ENCODE peak calls at places on chromosome 19, in eight cellular contexts. One of them, this sample, is unnamed.

GRCh38 chr19:13078897-13079541 is 23.6 kb downstream of the LYL1 start:
- DNase-seq in foreskin fibroblast: no peak
- DNase-seq in fibroblast of mammary gland: no peak
- DNase-seq in epithelial cell of esophagus: no peak
- DNase-seq in NB4: no peak
- DNase-seq in NCI-H524 treated with DMSO at 0.1 percent for 48 hours: no peak
- DNase-seq in naive thymus-derived CD4-positive, alpha-beta T cell: no peak
- DNase-seq in activated naive CD8-positive, alpha-beta T cell treated with anti-CD3 and anti-CD28 coated beads, Interleukin-2, amount 50 U/mL, for 16 hours: no peak
- DNase-seq in this sample: no peak

GRCh38 chr19:14979498-14980255 is at the start of gene SLC1A6:
- DNase-seq in activated naive CD8-positive, alpha-beta T cell treated with anti-CD3 and anti-CD28 coated beads, Interleukin-2, amount 50 U/mL, for 16 hours: no peak
- DNase-seq in NB4: peak; percentile 76
- DNase-seq in fibroblast of mammary gland: no peak
- DNase-seq in epithelial cell of esophagus: no peak
- DNase-seq in NCI-H524 treated with DMSO at 0.1 percent for 48 hours: no peak
- DNase-seq in foreskin fibroblast: no peak
- DNase-seq in naive thymus-derived CD4-positive, alpha-beta T cell: no peak
- DNase-seq in this sample: no peak

GRCh38 chr19:2840794-2841790 is at the start of gene ZNF555:
- DNase-seq in fibroblast of mammary gland: peak; percentile 99
- DNase-seq in foreskin fibroblast: peak; percentile 99
- DNase-seq in epithelial cell of esophagus: peak; percentile 100
- DNase-seq in naive thymus-derived CD4-positive, alpha-beta T cell: peak; percentile 99
- DNase-seq in NCI-H524 treated with DMSO at 0.1 percent for 48 hours: peak; percentile 92
- DNase-seq in activated naive CD8-positive, alpha-beta T cell treated with anti-CD3 and anti-CD28 coated beads, Interleukin-2, amount 50 U/mL, for 16 hours: peak; percentile 95
- DNase-seq in NB4: peak; percentile 97
- DNase-seq in this sample: peak; percentile 98

GRCh38 chr19:45098521-45099464 is 5.8 kb downstream of the PPP1R37 start:
- DNase-seq in foreskin fibroblast: no peak
- DNase-seq in naive thymus-derived CD4-positive, alpha-beta T cell: no peak
- DNase-seq in fibroblast of mammary gland: peak; percentile 48
- DNase-seq in NB4: no peak
- DNase-seq in NCI-H524 treated with DMSO at 0.1 percent for 48 hours: no peak
- DNase-seq in epithelial cell of esophagus: no peak
- DNase-seq in activated naive CD8-positive, alpha-beta T cell treated with anti-CD3 and anti-CD28 coated beads, Interleukin-2, amount 50 U/mL, for 16 hours: no peak
- DNase-seq in this sample: peak; percentile 63

GRCh38 chr19:50842130-50842529 is 8.8 kb upstream of the KLK15 start:
- DNase-seq in NCI-H524 treated with DMSO at 0.1 percent for 48 hours: no peak
- DNase-seq in activated naive CD8-positive, alpha-beta T cell treated with anti-CD3 and anti-CD28 coated beads, Interleukin-2, amount 50 U/mL, for 16 hours: no peak
- DNase-seq in NB4: no peak
- DNase-seq in fibroblast of mammary gland: no peak
- DNase-seq in epithelial cell of esophagus: no peak
- DNase-seq in foreskin fibroblast: no peak
- DNase-seq in naive thymus-derived CD4-positive, alpha-beta T cell: no peak
- DNase-seq in this sample: no peak

GRCh38 chr19:16118489-16119033 is 6.9 kb downstream of the RAB8A start:
- DNase-seq in foreskin fibroblast: no peak
- DNase-seq in activated naive CD8-positive, alpha-beta T cell treated with anti-CD3 and anti-CD28 coated beads, Interleukin-2, amount 50 U/mL, for 16 hours: no peak
- DNase-seq in epithelial cell of esophagus: no peak
- DNase-seq in fibroblast of mammary gland: no peak
- DNase-seq in NB4: peak; percentile 97
- DNase-seq in NCI-H524 treated with DMSO at 0.1 percent for 48 hours: no peak
- DNase-seq in naive thymus-derived CD4-positive, alpha-beta T cell: no peak
- DNase-seq in this sample: no peak

GRCh38 chr19:18089726-18090125 is 3.0 kb upstream of the IL12RB1 start:
- DNase-seq in fibroblast of mammary gland: no peak
- DNase-seq in NCI-H524 treated with DMSO at 0.1 percent for 48 hours: no peak
- DNase-seq in foreskin fibroblast: no peak
- DNase-seq in epithelial cell of esophagus: no peak
- DNase-seq in activated naive CD8-positive, alpha-beta T cell treated with anti-CD3 and anti-CD28 coated beads, Interleukin-2, amount 50 U/mL, for 16 hours: no peak
- DNase-seq in naive thymus-derived CD4-positive, alpha-beta T cell: no peak
- DNase-seq in NB4: no peak
- DNase-seq in this sample: no peak

GRCh38 chr19:33677745-33678426 is 56.1 kb downstream of the CHST8 start:
- DNase-seq in foreskin fibroblast: no peak
- DNase-seq in NB4: no peak
- DNase-seq in fibroblast of mammary gland: no peak
- DNase-seq in naive thymus-derived CD4-positive, alpha-beta T cell: no peak
- DNase-seq in NCI-H524 treated with DMSO at 0.1 percent for 48 hours: no peak
- DNase-seq in epithelial cell of esophagus: no peak
- DNase-seq in activated naive CD8-positive, alpha-beta T cell treated with anti-CD3 and anti-CD28 coated beads, Interleukin-2, amount 50 U/mL, for 16 hours: no peak
- DNase-seq in this sample: no peak

GRCh38 chr19:19627716-19628498 is at the start of gene LPAR2:
- DNase-seq in activated naive CD8-positive, alpha-beta T cell treated with anti-CD3 and anti-CD28 coated beads, Interleukin-2, amount 50 U/mL, for 16 hours: peak; percentile 40
- DNase-seq in naive thymus-derived CD4-positive, alpha-beta T cell: peak; percentile 85
- DNase-seq in NB4: no peak
- DNase-seq in NCI-H524 treated with DMSO at 0.1 percent for 48 hours: no peak
- DNase-seq in foreskin fibroblast: no peak
- DNase-seq in fibroblast of mammary gland: no peak
- DNase-seq in epithelial cell of esophagus: peak; percentile 60
- DNase-seq in this sample: no peak

GRCh38 chr19:30096596-30097370 is 154.7 kb downstream of the URI1 start:
- DNase-seq in NB4: no peak
- DNase-seq in epithelial cell of esophagus: no peak
- DNase-seq in naive thymus-derived CD4-positive, alpha-beta T cell: no peak
- DNase-seq in foreskin fibroblast: no peak
- DNase-seq in activated naive CD8-positive, alpha-beta T cell treated with anti-CD3 and anti-CD28 coated beads, Interleukin-2, amount 50 U/mL, for 16 hours: no peak
- DNase-seq in fibroblast of mammary gland: no peak
- DNase-seq in NCI-H524 treated with DMSO at 0.1 percent for 48 hours: no peak
- DNase-seq in this sample: no peak

GRCh38 chr19:5032101-5032967 is 63.4 kb downstream of the KDM4B start:
- DNase-seq in fibroblast of mammary gland: peak; percentile 57
- DNase-seq in epithelial cell of esophagus: no peak
- DNase-seq in foreskin fibroblast: no peak
- DNase-seq in naive thymus-derived CD4-positive, alpha-beta T cell: no peak
- DNase-seq in NB4: no peak
- DNase-seq in NCI-H524 treated with DMSO at 0.1 percent for 48 hours: no peak
- DNase-seq in activated naive CD8-positive, alpha-beta T cell treated with anti-CD3 and anti-CD28 coated beads, Interleukin-2, amount 50 U/mL, for 16 hours: no peak
- DNase-seq in this sample: no peak

GRCh38 chr19:16429066-16429758 is 42.6 kb downstream of the EPS15L1 start:
- DNase-seq in fibroblast of mammary gland: no peak
- DNase-seq in naive thymus-derived CD4-positive, alpha-beta T cell: no peak
- DNase-seq in NCI-H524 treated with DMSO at 0.1 percent for 48 hours: no peak
- DNase-seq in foreskin fibroblast: no peak
- DNase-seq in activated naive CD8-positive, alpha-beta T cell treated with anti-CD3 and anti-CD28 coated beads, Interleukin-2, amount 50 U/mL, for 16 hours: no peak
- DNase-seq in epithelial cell of esophagus: peak; percentile 86
- DNase-seq in NB4: no peak
- DNase-seq in this sample: no peak

GRCh38 chr19:45667620-45668341 is at the start of gene GIPR:
- DNase-seq in activated naive CD8-positive, alpha-beta T cell treated with anti-CD3 and anti-CD28 coated beads, Interleukin-2, amount 50 U/mL, for 16 hours: peak; percentile 27
- DNase-seq in naive thymus-derived CD4-positive, alpha-beta T cell: no peak
- DNase-seq in foreskin fibroblast: no peak
- DNase-seq in NB4: peak; percentile 49
- DNase-seq in NCI-H524 treated with DMSO at 0.1 percent for 48 hours: no peak
- DNase-seq in fibroblast of mammary gland: peak; percentile 44
- DNase-seq in epithelial cell of esophagus: peak; percentile 91
- DNase-seq in this sample: no peak

GRCh38 chr19:52231154-52231565 is 38.2 kb upstream of the ZNF766 start:
- DNase-seq in NCI-H524 treated with DMSO at 0.1 percent for 48 hours: no peak
- DNase-seq in fibroblast of mammary gland: peak; percentile 10
- DNase-seq in naive thymus-derived CD4-positive, alpha-beta T cell: no peak
- DNase-seq in foreskin fibroblast: no peak
- DNase-seq in epithelial cell of esophagus: peak; percentile 54
- DNase-seq in NB4: no peak
- DNase-seq in activated naive CD8-positive, alpha-beta T cell treated with anti-CD3 and anti-CD28 coated beads, Interleukin-2, amount 50 U/mL, for 16 hours: no peak
- DNase-seq in this sample: peak; percentile 8

GRCh38 chr19:42253245-42254082 is 1.5 kb downstream of the ERF start:
- DNase-seq in NCI-H524 treated with DMSO at 0.1 percent for 48 hours: no peak
- DNase-seq in fibroblast of mammary gland: peak; percentile 38
- DNase-seq in foreskin fibroblast: no peak
- DNase-seq in NB4: peak; percentile 66
- DNase-seq in activated naive CD8-positive, alpha-beta T cell treated with anti-CD3 and anti-CD28 coated beads, Interleukin-2, amount 50 U/mL, for 16 hours: no peak
- DNase-seq in naive thymus-derived CD4-positive, alpha-beta T cell: peak; percentile 67
- DNase-seq in epithelial cell of esophagus: peak; percentile 55
- DNase-seq in this sample: no peak

GRCh38 chr19:1850809-1851544 is 2.7 kb upstream of the REXO1 start:
- DNase-seq in foreskin fibroblast: no peak
- DNase-seq in epithelial cell of esophagus: no peak
- DNase-seq in fibroblast of mammary gland: no peak
- DNase-seq in NCI-H524 treated with DMSO at 0.1 percent for 48 hours: no peak
- DNase-seq in naive thymus-derived CD4-positive, alpha-beta T cell: no peak
- DNase-seq in NB4: no peak
- DNase-seq in activated naive CD8-positive, alpha-beta T cell treated with anti-CD3 and anti-CD28 coated beads, Interleukin-2, amount 50 U/mL, for 16 hours: no peak
- DNase-seq in this sample: no peak

GRCh38 chr19:23075031-23075733 is 41.6 kb upstream of the ZNF730 start:
- DNase-seq in activated naive CD8-positive, alpha-beta T cell treated with anti-CD3 and anti-CD28 coated beads, Interleukin-2, amount 50 U/mL, for 16 hours: no peak
- DNase-seq in foreskin fibroblast: peak; percentile 40
- DNase-seq in epithelial cell of esophagus: peak; percentile 72
- DNase-seq in NB4: peak; percentile 94
- DNase-seq in fibroblast of mammary gland: peak; percentile 74
- DNase-seq in NCI-H524 treated with DMSO at 0.1 percent for 48 hours: peak; percentile 25
- DNase-seq in naive thymus-derived CD4-positive, alpha-beta T cell: no peak
- DNase-seq in this sample: peak; percentile 64

GRCh38 chr19:19657397-19657783 is 6.1 kb downstream of the ATP13A1 start:
- DNase-seq in NB4: no peak
- DNase-seq in foreskin fibroblast: no peak
- DNase-seq in epithelial cell of esophagus: no peak
- DNase-seq in activated naive CD8-positive, alpha-beta T cell treated with anti-CD3 and anti-CD28 coated beads, Interleukin-2, amount 50 U/mL, for 16 hours: no peak
- DNase-seq in fibroblast of mammary gland: peak; percentile 49
- DNase-seq in naive thymus-derived CD4-positive, alpha-beta T cell: no peak
- DNase-seq in NCI-H524 treated with DMSO at 0.1 percent for 48 hours: peak; percentile 68
- DNase-seq in this sample: no peak

GRCh38 chr19:21891086-21891485 is 55.1 kb upstream of the ZNF43 start:
- DNase-seq in foreskin fibroblast: no peak
- DNase-seq in naive thymus-derived CD4-positive, alpha-beta T cell: no peak
- DNase-seq in activated naive CD8-positive, alpha-beta T cell treated with anti-CD3 and anti-CD28 coated beads, Interleukin-2, amount 50 U/mL, for 16 hours: no peak
- DNase-seq in epithelial cell of esophagus: no peak
- DNase-seq in NCI-H524 treated with DMSO at 0.1 percent for 48 hours: no peak
- DNase-seq in NB4: no peak
- DNase-seq in fibroblast of mammary gland: no peak
- DNase-seq in this sample: no peak

GRCh38 chr19:32880607-32881006 is 11.0 kb upstream of the SLC7A9 start:
- DNase-seq in foreskin fibroblast: no peak
- DNase-seq in epithelial cell of esophagus: no peak
- DNase-seq in NCI-H524 treated with DMSO at 0.1 percent for 48 hours: no peak
- DNase-seq in activated naive CD8-positive, alpha-beta T cell treated with anti-CD3 and anti-CD28 coated beads, Interleukin-2, amount 50 U/mL, for 16 hours: no peak
- DNase-seq in fibroblast of mammary gland: no peak
- DNase-seq in NB4: no peak
- DNase-seq in naive thymus-derived CD4-positive, alpha-beta T cell: no peak
- DNase-seq in this sample: no peak

GRCh38 chr19:4368128-4368820 is 24.9 kb downstream of the MPND start:
- DNase-seq in epithelial cell of esophagus: no peak
- DNase-seq in NCI-H524 treated with DMSO at 0.1 percent for 48 hours: no peak
- DNase-seq in naive thymus-derived CD4-positive, alpha-beta T cell: no peak
- DNase-seq in NB4: no peak
- DNase-seq in activated naive CD8-positive, alpha-beta T cell treated with anti-CD3 and anti-CD28 coated beads, Interleukin-2, amount 50 U/mL, for 16 hours: no peak
- DNase-seq in fibroblast of mammary gland: peak; percentile 27
- DNase-seq in foreskin fibroblast: no peak
- DNase-seq in this sample: no peak

GRCh38 chr19:7460562-7460966 is 28.3 kb downstream of the PEX11G start:
- DNase-seq in naive thymus-derived CD4-positive, alpha-beta T cell: no peak
- DNase-seq in fibroblast of mammary gland: no peak
- DNase-seq in activated naive CD8-positive, alpha-beta T cell treated with anti-CD3 and anti-CD28 coated beads, Interleukin-2, amount 50 U/mL, for 16 hours: no peak
- DNase-seq in epithelial cell of esophagus: peak; percentile 71
- DNase-seq in NB4: no peak
- DNase-seq in foreskin fibroblast: no peak
- DNase-seq in NCI-H524 treated with DMSO at 0.1 percent for 48 hours: no peak
- DNase-seq in this sample: no peak

GRCh38 chr19:38718747-38719543 is 25.3 kb downstream of the CAPN12 start:
- DNase-seq in NCI-H524 treated with DMSO at 0.1 percent for 48 hours: no peak
- DNase-seq in naive thymus-derived CD4-positive, alpha-beta T cell: no peak
- DNase-seq in epithelial cell of esophagus: no peak
- DNase-seq in NB4: no peak
- DNase-seq in foreskin fibroblast: no peak
- DNase-seq in fibroblast of mammary gland: no peak
- DNase-seq in activated naive CD8-positive, alpha-beta T cell treated with anti-CD3 and anti-CD28 coated beads, Interleukin-2, amount 50 U/mL, for 16 hours: no peak
- DNase-seq in this sample: peak; percentile 87

GRCh38 chr19:17483605-17484002 is 13.3 kb downstream of the SLC27A1 start:
- DNase-seq in fibroblast of mammary gland: no peak
- DNase-seq in NB4: no peak
- DNase-seq in epithelial cell of esophagus: no peak
- DNase-seq in NCI-H524 treated with DMSO at 0.1 percent for 48 hours: no peak
- DNase-seq in foreskin fibroblast: no peak
- DNase-seq in activated naive CD8-positive, alpha-beta T cell treated with anti-CD3 and anti-CD28 coated beads, Interleukin-2, amount 50 U/mL, for 16 hours: no peak
- DNase-seq in naive thymus-derived CD4-positive, alpha-beta T cell: no peak
- DNase-seq in this sample: no peak

GRCh38 chr19:4414144-4414799 is 11.8 kb downstream of the CHAF1A start:
- DNase-seq in foreskin fibroblast: peak; percentile 40
- DNase-seq in epithelial cell of esophagus: peak; percentile 48
- DNase-seq in NB4: peak; percentile 19
- DNase-seq in naive thymus-derived CD4-positive, alpha-beta T cell: no peak
- DNase-seq in NCI-H524 treated with DMSO at 0.1 percent for 48 hours: no peak
- DNase-seq in fibroblast of mammary gland: peak; percentile 75
- DNase-seq in activated naive CD8-positive, alpha-beta T cell treated with anti-CD3 and anti-CD28 coated beads, Interleukin-2, amount 50 U/mL, for 16 hours: no peak
- DNase-seq in this sample: no peak

GRCh38 chr19:18733196-18733647 is 49.7 kb downstream of the CRTC1 start:
- DNase-seq in epithelial cell of esophagus: no peak
- DNase-seq in naive thymus-derived CD4-positive, alpha-beta T cell: no peak
- DNase-seq in NB4: no peak
- DNase-seq in foreskin fibroblast: peak; percentile 29
- DNase-seq in activated naive CD8-positive, alpha-beta T cell treated with anti-CD3 and anti-CD28 coated beads, Interleukin-2, amount 50 U/mL, for 16 hours: no peak
- DNase-seq in NCI-H524 treated with DMSO at 0.1 percent for 48 hours: peak; percentile 27
- DNase-seq in fibroblast of mammary gland: peak; percentile 60
- DNase-seq in this sample: no peak

GRCh38 chr19:18839465-18840287 is 7.9 kb downstream of the UPF1 start:
- DNase-seq in NB4: no peak
- DNase-seq in foreskin fibroblast: no peak
- DNase-seq in NCI-H524 treated with DMSO at 0.1 percent for 48 hours: no peak
- DNase-seq in activated naive CD8-positive, alpha-beta T cell treated with anti-CD3 and anti-CD28 coated beads, Interleukin-2, amount 50 U/mL, for 16 hours: no peak
- DNase-seq in fibroblast of mammary gland: no peak
- DNase-seq in epithelial cell of esophagus: no peak
- DNase-seq in naive thymus-derived CD4-positive, alpha-beta T cell: no peak
- DNase-seq in this sample: no peak

GRCh38 chr19:17751912-17752273 is 616 bp downstream of the FCHO1 start:
- DNase-seq in NB4: peak; percentile 65
- DNase-seq in NCI-H524 treated with DMSO at 0.1 percent for 48 hours: no peak
- DNase-seq in naive thymus-derived CD4-positive, alpha-beta T cell: no peak
- DNase-seq in foreskin fibroblast: no peak
- DNase-seq in fibroblast of mammary gland: no peak
- DNase-seq in activated naive CD8-positive, alpha-beta T cell treated with anti-CD3 and anti-CD28 coated beads, Interleukin-2, amount 50 U/mL, for 16 hours: no peak
- DNase-seq in epithelial cell of esophagus: no peak
- DNase-seq in this sample: no peak

This sample was measured in foreskin melanocyte.